ENCODE peak calls at places on chromosomes 1 and 21, in six cellular contexts. W is mucosa of descending colon, G is left ventricle myocardium inferior, V is HCT116, H is fibroblast of mammary gland, U is right atrium auricular region. E is an unnamed sample.

GRCh38 chr21:35593000-35593502 is 467.3 kb downstream of the SETD4 start:
- DNase-seq in W (no peak), G (no peak), V (no peak), H (peak), U (no peak), E (no peak)

GRCh38 chr1:245803666-245804037 is 648.9 kb downstream of the KIF26B start:
- DNase-seq in W (no peak), G (no peak), V (no peak), H (no peak), U (no peak), E (no peak)

GRCh38 chr1:189764391-189765320 is 713.0 kb downstream of the BRINP3 start:
- DNase-seq in W (no peak), G (no peak), V (no peak), H (no peak), U (no peak), E (no peak)

GRCh38 chr1:55314740-55315139 is 99.6 kb upstream of the USP24 start:
- DNase-seq in W (no peak), G (no peak), V (no peak), H (no peak), U (no peak), E (no peak)

GRCh38 chr1:11979453-11979817 is 809 bp upstream of the MFN2 start:
- DNase-seq in W (no peak), G (no peak), V (no peak), H (no peak), U (no peak), E (no peak)

GRCh38 chr1:6351480-6352137 is 42.0 kb downstream of the ACOT7 start:
- DNase-seq in W (peak), G (peak), V (no peak), H (no peak), U (no peak), E (no peak)

GRCh38 chr1:3514404-3514803 is 59.9 kb downstream of the ARHGEF16 start:
- DNase-seq in W (no peak), G (no peak), V (no peak), H (no peak), U (no peak), E (no peak)

GRCh38 chr1:61519631-61520030 is 205.3 kb downstream of the TM2D1 start:
- DNase-seq in W (no peak), G (no peak), V (no peak), H (no peak), U (no peak), E (no peak)

GRCh38 chr1:166479052-166479631 is 312.3 kb upstream of the FAM78B start:
- DNase-seq in W (peak), G (peak), V (peak), H (peak), U (peak), E (peak)

GRCh38 chr1:98048234-98048633 is 127.4 kb upstream of the DPYD start:
- DNase-seq in W (peak), G (peak), V (no peak), H (peak), U (peak), E (peak)

GRCh38 chr1:189775343-189775742 is 702.3 kb downstream of the BRINP3 start:
- DNase-seq in W (no peak), G (no peak), V (no peak), H (no peak), U (no peak), E (no peak)

GRCh38 chr1:7334475-7335035 is 436.5 kb upstream of the VAMP3 start:
- DNase-seq in W (peak), G (no peak), V (no peak), H (peak), U (no peak), E (no peak)

GRCh38 chr1:228837817-228838716 is 102.8 kb downstream of the RHOU start:
- DNase-seq in W (peak), G (no peak), V (peak), H (peak), U (peak), E (peak)

GRCh38 chr1:99811747-99812146 is 38.4 kb upstream of the AGL start:
- DNase-seq in W (no peak), G (no peak), V (no peak), H (no peak), U (no peak), E (no peak)

GRCh38 chr1:112423207-112423606 is 27.2 kb downstream of the CTTNBP2NL start:
- DNase-seq in W (no peak), G (no peak), V (no peak), H (no peak), U (no peak), E (no peak)

GRCh38 chr1:243473281-243474210 is 217.7 kb downstream of the SDCCAG8 start:
- DNase-seq in W (no peak), G (no peak), V (no peak), H (peak), U (no peak), E (no peak)

GRCh38 chr1:222140206-222140605 is 398.3 kb upstream of the DUSP10 start:
- DNase-seq in W (no peak), G (no peak), V (no peak), H (no peak), U (no peak), E (no peak)

GRCh38 chr1:81174052-81174451 is 626.7 kb upstream of the ADGRL2 start:
- DNase-seq in W (no peak), G (no peak), V (no peak), H (no peak), U (no peak), E (no peak)

GRCh38 chr1:173870252-173871075 is 2.3 kb downstream of the ZBTB37 start:
- DNase-seq in W (peak), G (no peak), V (no peak), H (no peak), U (no peak), E (no peak)

GRCh38 chr21:30408782-30409494 is 13.1 kb downstream of the KRTAP13-1 start:
- DNase-seq in W (peak), G (no peak), V (peak), H (peak), U (no peak), E (peak)

GRCh38 chr1:178344513-178345077 is 152.2 kb downstream of the CLEC20A start:
- DNase-seq in W (peak), G (no peak), V (peak), H (peak), U (no peak), E (no peak)

GRCh38 chr1:102045752-102046151 is 49.0 kb upstream of the OLFM3 start:
- DNase-seq in W (peak), G (no peak), V (no peak), H (no peak), U (no peak), E (no peak)

GRCh38 chr1:12458571-12458970 is 159.4 kb downstream of the DHRS3 start:
- DNase-seq in W (no peak), G (no peak), V (no peak), H (peak), U (no peak), E (no peak)

GRCh38 chr21:45736042-45736704 is 92.6 kb downstream of the PCBP3 start:
- DNase-seq in W (no peak), G (no peak), V (no peak), H (no peak), U (no peak), E (no peak)

GRCh38 chr1:152188673-152189591 is 29.9 kb upstream of the RPTN start:
- DNase-seq in W (peak), G (peak), V (no peak), H (peak), U (peak), E (peak)

GRCh38 chr1:167909691-167910180 is 4.2 kb downstream of the ADCY10 start:
- DNase-seq in W (no peak), G (no peak), V (no peak), H (no peak), U (no peak), E (no peak)

GRCh38 chr21:31243611-31244010 is 100.5 kb downstream of the TIAM1 start:
- DNase-seq in W (no peak), G (no peak), V (no peak), H (no peak), U (no peak), E (no peak)

GRCh38 chr21:32994305-32994704 is 31.4 kb upstream of the OLIG2 start:
- DNase-seq in W (no peak), G (no peak), V (no peak), H (peak), U (no peak), E (no peak)

GRCh38 chr1:111629190-111629954 is 9.8 kb downstream of the RAP1A start:
- DNase-seq in W (no peak), G (no peak), V (no peak), H (no peak), U (no peak), E (no peak)

GRCh38 chr1:192700834-192701271 is 64.9 kb downstream of the RGS13 start:
- DNase-seq in W (no peak), G (no peak), V (peak), H (peak), U (no peak), E (no peak)

GRCh38 chr1:183590225-183591191 is at the start of gene NCF2:
- DNase-seq in W (peak), G (no peak), V (no peak), H (peak), U (no peak), E (no peak)

GRCh38 chr1:59178339-59178744 is 118.6 kb upstream of the FGGY start:
- DNase-seq in W (peak), G (peak), V (no peak), H (peak), U (peak), E (no peak)

GRCh38 chr21:45537746-45538291 is 4.4 kb downstream of the SLC19A1 start:
- DNase-seq in W (no peak), G (peak), V (no peak), H (no peak), U (no peak), E (no peak)

GRCh38 chr1:207822602-207823451 is 71.0 kb downstream of the CD46 start:
- DNase-seq in W (peak), G (peak), V (no peak), H (peak), U (peak), E (peak)

GRCh38 chr1:169970114-169970513 is 76.4 kb upstream of the SCYL3 start:
- DNase-seq in W (no peak), G (no peak), V (no peak), H (no peak), U (no peak), E (no peak)

GRCh38 chr21:35768187-35768586 is 292.1 kb downstream of the SETD4 start:
- DNase-seq in W (no peak), G (no peak), V (no peak), H (no peak), U (no peak), E (no peak)

GRCh38 chr1:106721779-106722178 is 334.7 kb upstream of the PRMT6 start:
- DNase-seq in W (no peak), G (no peak), V (no peak), H (no peak), U (no peak), E (no peak)

GRCh38 chr1:5067251-5067650 is 412.8 kb downstream of the AJAP1 start:
- DNase-seq in W (no peak), G (no peak), V (no peak), H (no peak), U (no peak), E (no peak)
- H3K4me3 ChIP-seq in W (no peak), G (no peak), V (no peak), H (no peak), U (no peak), E (no peak)

GRCh38 chr1:240597153-240597745 is 14.7 kb downstream of the GREM2 start:
- DNase-seq in W (no peak), G (no peak), V (no peak), H (peak), U (no peak), E (no peak)
- H3K4me3 ChIP-seq in W (no peak), G (no peak), V (no peak), H (peak), U (no peak), E (no peak)

GRCh38 chr1:230750986-230751625 is 3.9 kb downstream of the CAPN9 start:
- DNase-seq in W (no peak), G (no peak), V (no peak), H (no peak), U (no peak), E (no peak)
- H3K4me3 ChIP-seq in W (no peak), G (no peak), V (no peak), H (no peak), U (no peak), E (no peak)

GRCh38 chr1:30323352-30323751 is 400.0 kb downstream of the MATN1 start:
- DNase-seq in W (no peak), G (no peak), V (no peak), H (no peak), U (peak), E (no peak)

GRCh38 chr1:30321996-30322858 is 401.2 kb downstream of the MATN1 start:
- DNase-seq in W (no peak), G (no peak), V (no peak), H (no peak), U (peak), E (no peak)

GRCh38 chr1:30323841-30324240 is 399.5 kb downstream of the MATN1 start:
- DNase-seq in W (no peak), G (no peak), V (no peak), H (no peak), U (peak), E (no peak)

GRCh38 chr1:30321216-30321910 is 402.0 kb downstream of the MATN1 start:
- DNase-seq in W (no peak), G (no peak), V (no peak), H (no peak), U (peak), E (no peak)

DNA sequence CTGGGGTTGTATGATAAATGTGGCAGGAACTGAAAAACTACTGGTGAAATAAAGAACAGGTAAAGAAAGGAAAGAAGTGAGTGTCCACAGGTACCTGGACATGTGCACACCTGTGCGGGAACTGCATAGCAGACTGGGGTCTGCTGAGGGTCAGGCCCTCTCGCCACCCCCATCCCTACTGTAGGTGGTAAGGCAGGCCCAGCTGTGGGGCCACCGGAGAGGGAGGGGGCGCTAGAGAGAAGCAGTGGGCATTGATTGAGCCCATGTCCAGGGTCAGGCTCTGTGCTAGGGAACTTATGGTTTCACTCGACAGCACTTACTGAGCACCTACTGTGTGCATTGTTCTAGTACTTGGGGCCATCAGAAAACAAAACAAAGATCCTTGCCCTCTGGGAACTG is 400.5 kb downstream of the MATN1 start:
- DNase-seq in W (no peak), G (no peak), V (no peak), H (no peak), U (peak), E (no peak)
- H3K4me3 ChIP-seq in W (no peak), G (no peak), V (no peak), H (no peak), U (no peak), E (no peak)

GRCh38 chr1:95071539-95071938 is 1.2 kb downstream of the ALG14 start:
- DNase-seq in W (no peak), G (no peak), V (no peak), H (no peak), U (no peak), E (no peak)
- H3K4me3 ChIP-seq in W (no peak), G (peak), V (peak), H (peak), U (no peak), E (no peak)